ENCODE peak calls at places on chromosomes 4 and X, in six cellular contexts. One of them, this sample, is unnamed.

GRCh38 chr4:68062501-68062900 is 67.2 kb downstream of the TMPRSS11F start:
- DNase-seq in astrocyte of the spinal cord: no peak
- DNase-seq in tibial artery: no peak
- DNase-seq in GM12864: no peak
- DNase-seq in activated CD8-positive, alpha-beta T cell treated with anti-CD3 and anti-CD28 coated beads for 36 hours: no peak
- DNase-seq in OCI-LY7: no peak
- DNase-seq in this sample: no peak

GRCh38 chr4:83114576-83114975 is at the start of gene PLAC8:
- DNase-seq in activated CD8-positive, alpha-beta T cell treated with anti-CD3 and anti-CD28 coated beads for 36 hours: peak; percentile 67
- DNase-seq in tibial artery: no peak
- DNase-seq in GM12864: peak; percentile 70
- DNase-seq in astrocyte of the spinal cord: peak; percentile 5
- DNase-seq in OCI-LY7: no peak
- DNase-seq in this sample: no peak

GRCh38 chr4:87240341-87240740 is 19.9 kb upstream of the KLHL8 start:
- DNase-seq in GM12864: no peak
- DNase-seq in activated CD8-positive, alpha-beta T cell treated with anti-CD3 and anti-CD28 coated beads for 36 hours: no peak
- DNase-seq in tibial artery: no peak
- DNase-seq in astrocyte of the spinal cord: no peak
- DNase-seq in OCI-LY7: no peak
- DNase-seq in this sample: no peak

GRCh38 chrX:68440438-68440837 is 7.1 kb upstream of the OPHN1 start:
- DNase-seq in GM12864: no peak
- DNase-seq in tibial artery: no peak
- DNase-seq in OCI-LY7: no peak
- DNase-seq in activated CD8-positive, alpha-beta T cell treated with anti-CD3 and anti-CD28 coated beads for 36 hours: no peak
- DNase-seq in astrocyte of the spinal cord: no peak
- DNase-seq in this sample: no peak

GRCh38 chr4:139184129-139184528 is 7.1 kb upstream of the ELF2 start:
- DNase-seq in GM12864: no peak
- DNase-seq in tibial artery: no peak
- DNase-seq in astrocyte of the spinal cord: peak; percentile 51
- DNase-seq in activated CD8-positive, alpha-beta T cell treated with anti-CD3 and anti-CD28 coated beads for 36 hours: no peak
- DNase-seq in OCI-LY7: peak; percentile 48
- DNase-seq in this sample: peak; percentile 70

GRCh38 chr4:89226665-89227572 is 80.7 kb downstream of the GPRIN3 start:
- DNase-seq in OCI-LY7: peak; percentile 84
- DNase-seq in tibial artery: peak; percentile 76
- DNase-seq in GM12864: peak; percentile 18
- DNase-seq in activated CD8-positive, alpha-beta T cell treated with anti-CD3 and anti-CD28 coated beads for 36 hours: peak; percentile 87
- DNase-seq in astrocyte of the spinal cord: peak; percentile 76
- DNase-seq in this sample: peak; percentile 79

GRCh38 chr4:72326692-72327632 is 242.1 kb downstream of the ADAMTS3 start:
- DNase-seq in astrocyte of the spinal cord: peak; percentile 61
- DNase-seq in tibial artery: no peak
- DNase-seq in GM12864: peak; percentile 4
- DNase-seq in OCI-LY7: peak; percentile 41
- DNase-seq in activated CD8-positive, alpha-beta T cell treated with anti-CD3 and anti-CD28 coated beads for 36 hours: no peak
- DNase-seq in this sample: peak; percentile 57

GRCh38 chr4:38670939-38671593 is 7.1 kb downstream of the KLF3 start:
- DNase-seq in astrocyte of the spinal cord: no peak
- DNase-seq in tibial artery: no peak
- DNase-seq in activated CD8-positive, alpha-beta T cell treated with anti-CD3 and anti-CD28 coated beads for 36 hours: no peak
- DNase-seq in GM12864: no peak
- DNase-seq in OCI-LY7: no peak
- DNase-seq in this sample: no peak

DNA sequence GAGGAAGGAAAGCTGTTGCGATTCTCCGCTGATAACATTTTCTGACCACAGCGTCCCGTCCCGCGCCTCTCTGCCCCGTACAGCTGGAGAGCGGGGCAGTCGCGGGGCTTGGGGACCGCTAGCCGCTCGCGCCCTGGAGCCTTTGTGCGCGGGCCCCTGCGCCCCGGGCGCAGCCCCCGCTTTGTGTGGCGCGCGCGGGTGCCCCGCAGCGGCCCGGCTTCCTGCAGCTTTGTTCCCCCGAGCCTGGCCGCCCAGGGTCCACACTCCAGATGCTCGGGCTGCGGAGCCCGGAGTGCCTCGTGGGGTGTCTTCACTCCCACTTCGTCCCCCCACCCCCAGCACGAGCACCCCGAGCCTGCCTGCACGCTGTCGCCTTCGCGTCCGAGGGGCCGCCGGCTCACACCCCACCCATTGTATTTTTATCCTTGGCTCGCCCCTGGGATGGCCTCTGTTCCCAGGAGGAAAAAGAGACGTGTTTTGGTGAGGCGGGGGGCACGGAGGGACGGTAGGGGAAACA is 535 bp downstream of the TMEM131L start:
- DNase-seq in tibial artery: no peak
- DNase-seq in OCI-LY7: peak; percentile 55
- DNase-seq in activated CD8-positive, alpha-beta T cell treated with anti-CD3 and anti-CD28 coated beads for 36 hours: peak; percentile 26
- DNase-seq in GM12864: no peak
- DNase-seq in astrocyte of the spinal cord: no peak
- DNase-seq in this sample: no peak
- TF ChIP-seq CTCF in tibial artery: no peak
- TF ChIP-seq CTCF in OCI-LY7: no peak
- TF ChIP-seq CTCF in activated CD8-positive, alpha-beta T cell treated with anti-CD3 and anti-CD28 coated beads for 36 hours: no peak
- TF ChIP-seq CTCF in GM12864: no peak
- TF ChIP-seq CTCF in astrocyte of the spinal cord: no peak
- TF ChIP-seq CTCF in this sample: no peak

GRCh38 chr4:175807596-175807995 is 4.5 kb downstream of the GPM6A start:
- DNase-seq in tibial artery: no peak
- DNase-seq in GM12864: no peak
- DNase-seq in astrocyte of the spinal cord: no peak
- DNase-seq in OCI-LY7: no peak
- DNase-seq in activated CD8-positive, alpha-beta T cell treated with anti-CD3 and anti-CD28 coated beads for 36 hours: no peak
- DNase-seq in this sample: no peak
- TF ChIP-seq CTCF in tibial artery: no peak
- TF ChIP-seq CTCF in GM12864: no peak
- TF ChIP-seq CTCF in astrocyte of the spinal cord: no peak
- TF ChIP-seq CTCF in OCI-LY7: no peak
- TF ChIP-seq CTCF in activated CD8-positive, alpha-beta T cell treated with anti-CD3 and anti-CD28 coated beads for 36 hours: no peak
- TF ChIP-seq CTCF in this sample: no peak

GRCh38 chr4:56182356-56182755 is 204.9 kb downstream of the AASDH start:
- DNase-seq in GM12864: no peak
- DNase-seq in OCI-LY7: no peak
- DNase-seq in tibial artery: no peak
- DNase-seq in activated CD8-positive, alpha-beta T cell treated with anti-CD3 and anti-CD28 coated beads for 36 hours: no peak
- DNase-seq in astrocyte of the spinal cord: no peak
- DNase-seq in this sample: no peak

GRCh38 chr4:56184214-56184613 is 203.1 kb downstream of the AASDH start:
- DNase-seq in activated CD8-positive, alpha-beta T cell treated with anti-CD3 and anti-CD28 coated beads for 36 hours: no peak
- DNase-seq in astrocyte of the spinal cord: no peak
- DNase-seq in GM12864: no peak
- DNase-seq in tibial artery: no peak
- DNase-seq in OCI-LY7: no peak
- DNase-seq in this sample: no peak

GRCh38 chr4:56186808-56187523 is 200.3 kb downstream of the AASDH start:
- DNase-seq in activated CD8-positive, alpha-beta T cell treated with anti-CD3 and anti-CD28 coated beads for 36 hours: no peak
- DNase-seq in tibial artery: no peak
- DNase-seq in astrocyte of the spinal cord: no peak
- DNase-seq in GM12864: no peak
- DNase-seq in OCI-LY7: no peak
- DNase-seq in this sample: no peak

GRCh38 chr4:56181140-56181950 is 205.9 kb downstream of the AASDH start:
- DNase-seq in GM12864: no peak
- DNase-seq in astrocyte of the spinal cord: no peak
- DNase-seq in activated CD8-positive, alpha-beta T cell treated with anti-CD3 and anti-CD28 coated beads for 36 hours: no peak
- DNase-seq in tibial artery: no peak
- DNase-seq in OCI-LY7: no peak
- DNase-seq in this sample: no peak

DNA sequence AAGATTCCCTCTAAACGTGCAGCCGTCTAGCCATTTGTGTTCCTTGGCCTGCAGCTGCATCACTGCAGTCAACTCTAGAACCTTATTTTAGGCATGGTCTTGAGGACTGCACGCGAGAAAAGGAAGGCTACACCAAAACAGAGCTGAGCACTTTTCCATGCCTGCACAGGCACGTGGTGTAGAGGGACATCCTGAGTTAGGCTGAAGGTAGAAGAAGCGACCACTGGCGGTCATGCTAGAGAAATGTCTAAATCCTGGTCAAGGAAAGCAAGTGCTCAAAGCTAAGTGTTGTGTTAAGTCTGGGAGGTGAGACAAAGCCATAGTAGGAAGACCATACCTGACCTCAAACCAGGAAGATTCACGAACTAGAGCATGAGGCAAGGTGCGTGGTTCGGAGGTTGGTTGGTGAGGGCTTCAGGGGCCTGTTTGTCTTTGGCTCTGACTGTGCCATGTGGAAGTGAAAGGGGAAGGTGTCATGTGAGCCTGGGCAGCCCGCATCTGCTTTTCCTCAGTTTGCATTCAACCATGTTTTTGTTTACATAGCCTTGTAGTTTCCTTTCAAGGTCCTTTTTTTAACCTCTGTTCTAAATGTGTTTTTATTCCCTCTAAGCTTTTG is 203.8 kb downstream of the AASDH start:
- DNase-seq in tibial artery: no peak
- DNase-seq in OCI-LY7: peak; percentile 55
- DNase-seq in astrocyte of the spinal cord: no peak
- DNase-seq in GM12864: peak; percentile 53
- DNase-seq in activated CD8-positive, alpha-beta T cell treated with anti-CD3 and anti-CD28 coated beads for 36 hours: no peak
- DNase-seq in this sample: no peak
- TF ChIP-seq CTCF in tibial artery: no peak
- TF ChIP-seq CTCF in OCI-LY7: peak; percentile 56
- TF ChIP-seq CTCF in astrocyte of the spinal cord: no peak
- TF ChIP-seq CTCF in GM12864: peak; percentile 48
- TF ChIP-seq CTCF in activated CD8-positive, alpha-beta T cell treated with anti-CD3 and anti-CD28 coated beads for 36 hours: no peak
- TF ChIP-seq CTCF in this sample: no peak

GRCh38 chr4:103938488-103938887 is 218.7 kb upstream of the TACR3 start:
- DNase-seq in GM12864: no peak
- DNase-seq in astrocyte of the spinal cord: no peak
- DNase-seq in tibial artery: no peak
- DNase-seq in OCI-LY7: no peak
- DNase-seq in activated CD8-positive, alpha-beta T cell treated with anti-CD3 and anti-CD28 coated beads for 36 hours: no peak
- DNase-seq in this sample: no peak

GRCh38 chr4:103936653-103937145 is 216.9 kb upstream of the TACR3 start:
- DNase-seq in GM12864: no peak
- DNase-seq in OCI-LY7: no peak
- DNase-seq in tibial artery: no peak
- DNase-seq in astrocyte of the spinal cord: no peak
- DNase-seq in activated CD8-positive, alpha-beta T cell treated with anti-CD3 and anti-CD28 coated beads for 36 hours: no peak
- DNase-seq in this sample: no peak

GRCh38 chr4:103928370-103928769 is 208.6 kb upstream of the TACR3 start:
- DNase-seq in OCI-LY7: no peak
- DNase-seq in GM12864: no peak
- DNase-seq in astrocyte of the spinal cord: no peak
- DNase-seq in activated CD8-positive, alpha-beta T cell treated with anti-CD3 and anti-CD28 coated beads for 36 hours: no peak
- DNase-seq in tibial artery: no peak
- DNase-seq in this sample: no peak

GRCh38 chr4:103934178-103934789 is 214.5 kb upstream of the TACR3 start:
- DNase-seq in tibial artery: no peak
- DNase-seq in activated CD8-positive, alpha-beta T cell treated with anti-CD3 and anti-CD28 coated beads for 36 hours: peak; percentile 10
- DNase-seq in OCI-LY7: peak; percentile 60
- DNase-seq in astrocyte of the spinal cord: peak; percentile 65
- DNase-seq in GM12864: peak; percentile 13
- DNase-seq in this sample: peak; percentile 67
- TF ChIP-seq CTCF in tibial artery: peak; percentile 30
- TF ChIP-seq CTCF in activated CD8-positive, alpha-beta T cell treated with anti-CD3 and anti-CD28 coated beads for 36 hours: peak; percentile 76
- TF ChIP-seq CTCF in OCI-LY7: peak; percentile 95
- TF ChIP-seq CTCF in astrocyte of the spinal cord: peak; percentile 56
- TF ChIP-seq CTCF in GM12864: peak; percentile 50
- TF ChIP-seq CTCF in this sample: peak; percentile 57

GRCh38 chrX:54999717-55000598 is at the start of gene APEX2:
- DNase-seq in GM12864: peak; percentile 74
- DNase-seq in OCI-LY7: peak; percentile 91
- DNase-seq in tibial artery: peak; percentile 95
- DNase-seq in activated CD8-positive, alpha-beta T cell treated with anti-CD3 and anti-CD28 coated beads for 36 hours: peak; percentile 92
- DNase-seq in astrocyte of the spinal cord: peak; percentile 94
- DNase-seq in this sample: peak; percentile 90
- TF ChIP-seq CTCF in GM12864: no peak
- TF ChIP-seq CTCF in OCI-LY7: no peak
- TF ChIP-seq CTCF in tibial artery: no peak
- TF ChIP-seq CTCF in activated CD8-positive, alpha-beta T cell treated with anti-CD3 and anti-CD28 coated beads for 36 hours: no peak
- TF ChIP-seq CTCF in astrocyte of the spinal cord: no peak
- TF ChIP-seq CTCF in this sample: no peak

DNA sequence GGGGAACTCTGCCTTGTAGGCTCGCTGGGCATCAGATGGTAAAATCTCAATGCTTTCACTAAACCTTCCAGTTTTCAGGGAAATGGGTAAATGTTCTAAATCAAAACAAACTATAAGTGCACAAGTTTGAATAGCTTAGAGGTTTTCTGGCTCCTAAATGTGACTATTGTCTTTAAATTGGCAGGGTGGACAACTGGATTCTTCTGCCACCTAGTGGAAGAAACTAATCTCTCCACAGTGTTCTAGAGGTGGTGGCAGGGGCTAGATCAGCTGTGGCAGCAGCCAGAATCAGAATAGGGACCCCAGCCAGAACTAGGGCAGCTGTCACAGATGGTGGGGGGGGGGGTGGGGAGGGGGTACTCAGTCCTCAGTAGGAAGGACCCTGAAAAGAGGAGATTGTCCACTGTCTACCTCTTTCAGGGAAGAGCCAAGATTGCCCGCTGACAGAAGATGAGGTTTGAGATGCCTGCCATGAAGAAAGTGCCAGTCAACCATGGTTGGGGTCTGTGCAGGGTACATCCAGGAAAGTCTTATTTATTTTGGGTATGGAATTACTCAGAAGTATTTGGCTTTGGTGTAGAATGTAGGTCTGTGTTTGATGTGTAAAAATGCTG is 201.4 kb downstream of the CCNG2 start:
- DNase-seq in tibial artery: no peak
- DNase-seq in GM12864: no peak
- DNase-seq in astrocyte of the spinal cord: peak; percentile 37
- DNase-seq in OCI-LY7: peak; percentile 42
- DNase-seq in activated CD8-positive, alpha-beta T cell treated with anti-CD3 and anti-CD28 coated beads for 36 hours: peak; percentile 13
- DNase-seq in this sample: peak; percentile 38
- TF ChIP-seq CTCF in tibial artery: peak; percentile 42
- TF ChIP-seq CTCF in GM12864: peak; percentile 74
- TF ChIP-seq CTCF in astrocyte of the spinal cord: peak; percentile 71
- TF ChIP-seq CTCF in OCI-LY7: peak; percentile 82
- TF ChIP-seq CTCF in activated CD8-positive, alpha-beta T cell treated with anti-CD3 and anti-CD28 coated beads for 36 hours: peak; percentile 72
- TF ChIP-seq CTCF in this sample: peak; percentile 69

GRCh38 chr4:123997116-123997515 is 600.5 kb downstream of the SPRY1 start:
- DNase-seq in activated CD8-positive, alpha-beta T cell treated with anti-CD3 and anti-CD28 coated beads for 36 hours: no peak
- DNase-seq in GM12864: no peak
- DNase-seq in astrocyte of the spinal cord: peak; percentile 55
- DNase-seq in tibial artery: no peak
- DNase-seq in OCI-LY7: no peak
- DNase-seq in this sample: no peak
- TF ChIP-seq CTCF in activated CD8-positive, alpha-beta T cell treated with anti-CD3 and anti-CD28 coated beads for 36 hours: no peak
- TF ChIP-seq CTCF in GM12864: no peak
- TF ChIP-seq CTCF in astrocyte of the spinal cord: peak; percentile 14
- TF ChIP-seq CTCF in tibial artery: no peak
- TF ChIP-seq CTCF in OCI-LY7: no peak
- TF ChIP-seq CTCF in this sample: no peak

This sample was measured in fibroblast of mammary gland.